ENCODE peak calls at places on chromosomes 11 and 22, in five cellular contexts. One of them, this sample, is unnamed.

GRCh38 chr22:48783821-48784266 is 1043.8 kb downstream of the BRD1 start:
- DNase-seq in PC-9: no peak
- DNase-seq in mammary epithelial cell: no peak
- DNase-seq in OCI-LY7: no peak
- DNase-seq in body of pancreas: no peak
- DNase-seq in this sample: no peak

GRCh38 chr11:44737222-44737621 is 10.5 kb downstream of the TSPAN18 start:
- DNase-seq in PC-9: no peak
- DNase-seq in body of pancreas: no peak
- DNase-seq in mammary epithelial cell: no peak
- DNase-seq in OCI-LY7: no peak
- DNase-seq in this sample: no peak

GRCh38 chr11:42239102-42239501 is 779.6 kb upstream of the LRRC4C start:
- DNase-seq in mammary epithelial cell: peak
- DNase-seq in OCI-LY7: no peak
- DNase-seq in PC-9: no peak
- DNase-seq in body of pancreas: no peak
- DNase-seq in this sample: peak

GRCh38 chr22:27561301-27561820 is 240.2 kb downstream of the MN1 start:
- DNase-seq in PC-9: no peak
- DNase-seq in mammary epithelial cell: no peak
- DNase-seq in body of pancreas: no peak
- DNase-seq in OCI-LY7: no peak
- DNase-seq in this sample: no peak

GRCh38 chr22:42814215-42814614 is 42.9 kb downstream of the ARFGAP3 start:
- DNase-seq in PC-9: no peak
- DNase-seq in OCI-LY7: no peak
- DNase-seq in body of pancreas: no peak
- DNase-seq in mammary epithelial cell: no peak
- DNase-seq in this sample: no peak

GRCh38 chr11:113401718-113402117 is 14.1 kb downstream of the ANKK1 start:
- DNase-seq in OCI-LY7: no peak
- DNase-seq in PC-9: peak
- DNase-seq in mammary epithelial cell: peak
- DNase-seq in body of pancreas: peak
- DNase-seq in this sample: peak

GRCh38 chr11:2741377-2742131 is 41.8 kb upstream of the KCNQ1OT1 start:
- DNase-seq in body of pancreas: no peak
- DNase-seq in PC-9: peak
- DNase-seq in mammary epithelial cell: no peak
- DNase-seq in OCI-LY7: no peak
- DNase-seq in this sample: peak

GRCh38 chr11:8011981-8012444 is 24.9 kb downstream of the EIF3F start:
- DNase-seq in body of pancreas: no peak
- DNase-seq in PC-9: no peak
- DNase-seq in mammary epithelial cell: peak
- DNase-seq in OCI-LY7: no peak
- DNase-seq in this sample: peak

GRCh38 chr22:20431520-20432237 is 5.9 kb downstream of the SCARF2 start:
- DNase-seq in PC-9: no peak
- DNase-seq in body of pancreas: no peak
- DNase-seq in mammary epithelial cell: no peak
- DNase-seq in OCI-LY7: no peak
- DNase-seq in this sample: no peak

GRCh38 chr11:125623064-125623463 is 1.9 kb upstream of the CHEK1 start:
- DNase-seq in mammary epithelial cell: no peak
- DNase-seq in body of pancreas: no peak
- DNase-seq in PC-9: no peak
- DNase-seq in OCI-LY7: no peak
- DNase-seq in this sample: no peak

GRCh38 chr22:49021926-49022815 is 805.5 kb downstream of the BRD1 start:
- DNase-seq in mammary epithelial cell: no peak
- DNase-seq in body of pancreas: no peak
- DNase-seq in PC-9: no peak
- DNase-seq in OCI-LY7: no peak
- DNase-seq in this sample: no peak

GRCh38 chr22:44811141-44811540 is 58.8 kb downstream of the ARHGAP8 start:
- DNase-seq in PC-9: no peak
- DNase-seq in OCI-LY7: no peak
- DNase-seq in body of pancreas: no peak
- DNase-seq in mammary epithelial cell: no peak
- DNase-seq in this sample: no peak

GRCh38 chr11:132022718-132023117 is 652.3 kb downstream of the NTM start:
- DNase-seq in PC-9: no peak
- DNase-seq in mammary epithelial cell: no peak
- DNase-seq in body of pancreas: no peak
- DNase-seq in OCI-LY7: no peak
- DNase-seq in this sample: no peak

GRCh38 chr11:705646-706438 is at the start of gene EPS8L2:
- DNase-seq in body of pancreas: peak
- DNase-seq in PC-9: peak
- DNase-seq in OCI-LY7: no peak
- DNase-seq in mammary epithelial cell: peak
- DNase-seq in this sample: no peak

GRCh38 chr22:43642807-43643206 is 169.3 kb downstream of the EFCAB6 start:
- DNase-seq in body of pancreas: no peak
- DNase-seq in OCI-LY7: no peak
- DNase-seq in mammary epithelial cell: no peak
- DNase-seq in PC-9: no peak
- DNase-seq in this sample: no peak

GRCh38 chr22:40567106-40567505 is 69.4 kb downstream of the MRTFA start:
- DNase-seq in body of pancreas: no peak
- DNase-seq in OCI-LY7: no peak
- DNase-seq in mammary epithelial cell: peak
- DNase-seq in PC-9: peak
- DNase-seq in this sample: peak

GRCh38 chr11:665707-666281 is 28.7 kb downstream of the DRD4 start:
- DNase-seq in PC-9: no peak
- DNase-seq in OCI-LY7: no peak
- DNase-seq in body of pancreas: no peak
- DNase-seq in mammary epithelial cell: no peak
- DNase-seq in this sample: no peak

GRCh38 chr11:16015736-16016135 is 340.6 kb downstream of the SOX6 start:
- DNase-seq in body of pancreas: no peak
- DNase-seq in OCI-LY7: no peak
- DNase-seq in PC-9: no peak
- DNase-seq in mammary epithelial cell: no peak
- DNase-seq in this sample: no peak

GRCh38 chr11:75801362-75802021 is 13.5 kb upstream of the UVRAG start:
- DNase-seq in mammary epithelial cell: no peak
- DNase-seq in PC-9: no peak
- DNase-seq in OCI-LY7: no peak
- DNase-seq in body of pancreas: no peak
- DNase-seq in this sample: no peak

GRCh38 chr22:49861642-49862407 is 8.2 kb downstream of the ZBED4 start:
- DNase-seq in body of pancreas: no peak
- DNase-seq in PC-9: no peak
- DNase-seq in mammary epithelial cell: no peak
- DNase-seq in OCI-LY7: no peak
- DNase-seq in this sample: no peak

GRCh38 chr22:50627452-50627913 is 469 bp downstream of the ARSA start:
- DNase-seq in PC-9: peak
- DNase-seq in OCI-LY7: peak
- DNase-seq in mammary epithelial cell: peak
- DNase-seq in body of pancreas: peak
- DNase-seq in this sample: no peak

GRCh38 chr11:85809881-85810280 is 1.1 kb downstream of the SYTL2 start:
- DNase-seq in OCI-LY7: peak
- DNase-seq in body of pancreas: no peak
- DNase-seq in PC-9: peak
- DNase-seq in mammary epithelial cell: no peak
- DNase-seq in this sample: no peak
- TF ChIP-seq CTCF in OCI-LY7: peak
- TF ChIP-seq CTCF in body of pancreas: no peak
- TF ChIP-seq CTCF in PC-9: no peak
- TF ChIP-seq CTCF in mammary epithelial cell: peak
- TF ChIP-seq CTCF in this sample: peak

GRCh38 chr22:22879675-22880029 is 8.0 kb upstream of the IGLL5 start:
- DNase-seq in body of pancreas: no peak
- DNase-seq in OCI-LY7: no peak
- DNase-seq in mammary epithelial cell: no peak
- DNase-seq in PC-9: no peak
- DNase-seq in this sample: no peak
- TF ChIP-seq CTCF in body of pancreas: no peak
- TF ChIP-seq CTCF in OCI-LY7: peak
- TF ChIP-seq CTCF in mammary epithelial cell: no peak
- TF ChIP-seq CTCF in PC-9: no peak
- TF ChIP-seq CTCF in this sample: no peak

GRCh38 chr22:19350476-19350859 is 58.9 kb upstream of the CLTCL1 start:
- DNase-seq in body of pancreas: no peak
- DNase-seq in mammary epithelial cell: no peak
- DNase-seq in PC-9: no peak
- DNase-seq in OCI-LY7: no peak
- DNase-seq in this sample: no peak

GRCh38 chr22:19352217-19352616 is 60.7 kb upstream of the CLTCL1 start:
- DNase-seq in body of pancreas: no peak
- DNase-seq in PC-9: no peak
- DNase-seq in mammary epithelial cell: no peak
- DNase-seq in OCI-LY7: no peak
- DNase-seq in this sample: no peak

GRCh38 chr22:19349778-19350475 is 58.4 kb upstream of the CLTCL1 start:
- DNase-seq in mammary epithelial cell: no peak
- DNase-seq in OCI-LY7: no peak
- DNase-seq in PC-9: no peak
- DNase-seq in body of pancreas: no peak
- DNase-seq in this sample: no peak

GRCh38 chr22:19351604-19352003 is 60.1 kb upstream of the CLTCL1 start:
- DNase-seq in mammary epithelial cell: no peak
- DNase-seq in OCI-LY7: no peak
- DNase-seq in PC-9: no peak
- DNase-seq in body of pancreas: no peak
- DNase-seq in this sample: no peak

GRCh38 chr22:19350947-19351346 is 59.4 kb upstream of the CLTCL1 start:
- DNase-seq in OCI-LY7: no peak
- DNase-seq in PC-9: no peak
- DNase-seq in body of pancreas: no peak
- DNase-seq in mammary epithelial cell: no peak
- DNase-seq in this sample: no peak
- TF ChIP-seq CTCF in OCI-LY7: no peak
- TF ChIP-seq CTCF in PC-9: no peak
- TF ChIP-seq CTCF in body of pancreas: no peak
- TF ChIP-seq CTCF in mammary epithelial cell: no peak
- TF ChIP-seq CTCF in this sample: no peak

GRCh38 chr11:31236052-31236652 is 133.4 kb downstream of the DCDC1 start:
- DNase-seq in body of pancreas: no peak
- DNase-seq in OCI-LY7: peak
- DNase-seq in mammary epithelial cell: peak
- DNase-seq in PC-9: no peak
- DNase-seq in this sample: no peak
- TF ChIP-seq CTCF in body of pancreas: peak
- TF ChIP-seq CTCF in OCI-LY7: peak
- TF ChIP-seq CTCF in mammary epithelial cell: peak
- TF ChIP-seq CTCF in PC-9: peak
- TF ChIP-seq CTCF in this sample: peak

DNA sequence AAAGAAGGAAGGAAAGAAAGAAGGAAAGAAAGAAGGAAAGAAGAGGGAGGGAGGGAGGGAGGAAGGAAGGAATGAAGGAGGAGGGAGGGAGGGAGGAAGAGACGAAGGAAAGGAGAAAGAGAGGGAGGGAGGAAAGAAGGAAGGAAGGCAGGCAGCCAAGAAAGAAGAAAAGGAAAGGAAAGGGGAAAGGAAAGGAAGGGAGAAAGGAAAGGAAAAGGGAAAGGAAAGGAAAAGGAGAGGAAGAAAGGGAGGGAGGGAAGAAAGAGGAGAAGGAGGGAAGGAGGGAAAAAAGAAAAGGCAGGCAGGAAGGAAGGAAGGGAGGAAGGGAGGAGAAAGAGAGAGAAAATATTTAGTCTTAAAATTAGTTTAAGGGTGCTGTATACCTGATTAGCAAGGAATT is 704.1 kb downstream of the LUZP2 start:
- DNase-seq in PC-9: no peak
- DNase-seq in mammary epithelial cell: no peak
- DNase-seq in OCI-LY7: no peak
- DNase-seq in body of pancreas: no peak
- DNase-seq in this sample: no peak
- TF ChIP-seq CTCF in PC-9: no peak
- TF ChIP-seq CTCF in mammary epithelial cell: no peak
- TF ChIP-seq CTCF in OCI-LY7: no peak
- TF ChIP-seq CTCF in body of pancreas: no peak
- TF ChIP-seq CTCF in this sample: no peak

GRCh38 chr11:86346513-86346912 is 28.2 kb upstream of the CCDC81 start:
- DNase-seq in PC-9: no peak
- DNase-seq in OCI-LY7: no peak
- DNase-seq in mammary epithelial cell: no peak
- DNase-seq in body of pancreas: no peak
- DNase-seq in this sample: no peak
- TF ChIP-seq CTCF in PC-9: no peak
- TF ChIP-seq CTCF in OCI-LY7: no peak
- TF ChIP-seq CTCF in mammary epithelial cell: no peak
- TF ChIP-seq CTCF in body of pancreas: no peak
- TF ChIP-seq CTCF in this sample: no peak

GRCh38 chr11:66637557-66638176 is 836 bp upstream of the RBM4 start:
- DNase-seq in OCI-LY7: no peak
- DNase-seq in mammary epithelial cell: no peak
- DNase-seq in PC-9: no peak
- DNase-seq in body of pancreas: no peak
- DNase-seq in this sample: peak
- TF ChIP-seq CTCF in OCI-LY7: no peak
- TF ChIP-seq CTCF in mammary epithelial cell: no peak
- TF ChIP-seq CTCF in PC-9: no peak
- TF ChIP-seq CTCF in body of pancreas: no peak
- TF ChIP-seq CTCF in this sample: no peak

GRCh38 chr11:66492161-66492865 is 12.1 kb downstream of the DPP3 start:
- DNase-seq in mammary epithelial cell: no peak
- DNase-seq in OCI-LY7: no peak
- DNase-seq in body of pancreas: no peak
- DNase-seq in PC-9: no peak
- DNase-seq in this sample: no peak

GRCh38 chr11:66488957-66489356 is 8.7 kb downstream of the DPP3 start:
- DNase-seq in OCI-LY7: no peak
- DNase-seq in body of pancreas: no peak
- DNase-seq in mammary epithelial cell: no peak
- DNase-seq in PC-9: no peak
- DNase-seq in this sample: no peak

GRCh38 chr11:66493124-66493523 is 12.9 kb downstream of the DPP3 start:
- DNase-seq in OCI-LY7: no peak
- DNase-seq in body of pancreas: no peak
- DNase-seq in mammary epithelial cell: no peak
- DNase-seq in PC-9: no peak
- DNase-seq in this sample: no peak

GRCh38 chr11:66489636-66490035 is 9.4 kb downstream of the DPP3 start:
- DNase-seq in body of pancreas: no peak
- DNase-seq in mammary epithelial cell: no peak
- DNase-seq in PC-9: no peak
- DNase-seq in OCI-LY7: no peak
- DNase-seq in this sample: peak

DNA sequence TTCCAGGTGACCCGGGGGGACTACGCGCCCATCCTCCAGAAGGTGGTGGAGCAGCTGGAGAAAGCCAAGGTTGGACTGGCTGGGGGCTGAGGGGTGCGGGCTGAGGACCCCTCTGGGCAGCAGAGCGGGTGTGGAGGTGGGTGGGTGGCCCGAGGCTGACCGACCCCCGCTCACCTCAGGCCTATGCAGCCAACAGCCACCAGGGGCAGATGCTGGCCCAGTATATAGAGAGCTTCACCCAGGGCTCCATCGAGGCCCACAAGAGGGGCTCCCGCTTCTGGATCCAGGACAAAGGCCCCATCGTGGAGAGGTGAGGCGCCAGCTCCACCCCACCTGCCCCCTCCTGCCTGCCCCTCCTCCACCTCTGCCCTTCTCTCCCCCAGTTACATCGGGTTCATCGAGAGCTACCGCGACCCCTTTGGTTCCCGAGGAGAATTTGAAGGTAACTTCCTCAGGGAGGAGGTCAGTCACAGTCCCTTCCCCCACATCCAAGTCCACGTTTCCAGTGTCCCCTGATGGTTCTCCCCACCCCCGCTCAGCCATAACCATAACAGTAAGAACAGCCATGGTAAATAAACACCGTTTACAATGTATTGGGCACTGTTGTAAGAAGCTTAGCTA is 11.2 kb downstream of the DPP3 start:
- DNase-seq in OCI-LY7: no peak
- DNase-seq in body of pancreas: no peak
- DNase-seq in PC-9: no peak
- DNase-seq in mammary epithelial cell: no peak
- DNase-seq in this sample: no peak
- TF ChIP-seq CTCF in OCI-LY7: peak
- TF ChIP-seq CTCF in body of pancreas: no peak
- TF ChIP-seq CTCF in PC-9: peak
- TF ChIP-seq CTCF in mammary epithelial cell: no peak
- TF ChIP-seq CTCF in this sample: peak

This sample was measured in foreskin keratinocyte.